ENCODE peak calls at places on chromosome 6, in ten cellular contexts. G is stimulated activated CD8-positive, alpha-beta memory T cell treated with anti-CD3 and anti-CD28 coated beads, Interleukin-2, amount 100 ng/mL, for 48 hours; V is fibroblast of mammary gland; H is T-helper 2 cell; Q is BJ; R is stimulated activated naive CD8-positive, alpha-beta T cell treated with anti-CD3 and anti-CD28 coated beads, Interleukin-15, amount 100 ng/mL, for 72 hours; T is effector CD8-positive, alpha-beta T cell; E is GOT3; Z is heart right ventricle; I is stimulated activated naive B cell treated with anti-CD40 and anti-IgM and Interleukin-4, amounts not matched to agents 10 μg/mL and 1 μg/mL and 100 μg/mL, for 72 hours. S is an unnamed sample.

GRCh38 chr6:30893001-30893591 is 8.8 kb downstream of the DDR1 start:
- DNase-seq in G (no peak), V (no peak), H (no peak), Q (no peak), R (no peak), T (no peak), E (no peak), Z (no peak), I (no peak), S (no peak)

GRCh38 chr6:2714359-2714895 is 36.3 kb downstream of the MYLK4 start:
- DNase-seq in G (no peak), V (peak), H (no peak), Q (peak), R (no peak), T (no peak), E (no peak), Z (no peak), I (no peak), S (no peak)

GRCh38 chr6:41767112-41767946 is 12.4 kb downstream of the FRS3 start:
- DNase-seq in G (no peak), V (peak), H (no peak), Q (peak), R (no peak), T (no peak), E (peak), Z (no peak), I (no peak), S (no peak)

GRCh38 chr6:147099974-147100373 is 104.2 kb upstream of the STXBP5 start:
- DNase-seq in G (no peak), V (peak), H (no peak), Q (peak), R (no peak), T (no peak), E (no peak), Z (no peak), I (no peak), S (no peak)

GRCh38 chr6:13038315-13039261 is 289.7 kb downstream of the TBC1D7 start:
- DNase-seq in G (no peak), V (peak), H (no peak), Q (no peak), R (no peak), T (no peak), E (no peak), Z (no peak), I (no peak), S (no peak)

GRCh38 chr6:104603108-104603745 is 256.5 kb downstream of the HACE1 start:
- DNase-seq in G (no peak), V (no peak), H (no peak), Q (no peak), R (no peak), T (no peak), E (no peak), Z (no peak), I (no peak), S (no peak)

GRCh38 chr6:20261685-20262084 is 49.4 kb upstream of the MBOAT1 start:
- DNase-seq in G (no peak), V (no peak), H (no peak), Q (no peak), R (no peak), T (no peak), E (no peak), Z (no peak), I (no peak), S (no peak)

GRCh38 chr6:84777888-84778287 is 13.5 kb upstream of the TBX18 start:
- DNase-seq in G (no peak), V (peak), H (no peak), Q (peak), R (no peak), T (no peak), E (no peak), Z (no peak), I (no peak), S (no peak)

GRCh38 chr6:153015094-153015645 is 12.7 kb upstream of the MTRF1L start:
- DNase-seq in G (no peak), V (no peak), H (no peak), Q (no peak), R (no peak), T (no peak), E (no peak), Z (no peak), I (no peak), S (no peak)

GRCh38 chr6:122998403-122998965 is 2.4 kb downstream of the CLVS2 start:
- DNase-seq in G (no peak), V (no peak), H (no peak), Q (no peak), R (no peak), T (no peak), E (no peak), Z (no peak), I (no peak), S (no peak)

GRCh38 chr6:44128020-44128917 is 915 bp downstream of the TMEM63B start:
- DNase-seq in G (no peak), V (peak), H (no peak), Q (no peak), R (peak), T (peak), E (no peak), Z (peak), I (no peak), S (no peak)

GRCh38 chr6:85405175-85405852 is 44.6 kb upstream of the NT5E start:
- DNase-seq in G (no peak), V (peak), H (no peak), Q (no peak), R (no peak), T (no peak), E (no peak), Z (no peak), I (no peak), S (no peak)

GRCh38 chr6:34276881-34277762 is 28.3 kb upstream of the SMIM29 start:
- DNase-seq in G (no peak), V (no peak), H (no peak), Q (no peak), R (no peak), T (no peak), E (no peak), Z (no peak), I (no peak), S (no peak)

GRCh38 chr6:106119526-106119925 is 33.4 kb downstream of the PRDM1 start:
- DNase-seq in G (no peak), V (no peak), H (no peak), Q (no peak), R (no peak), T (no peak), E (no peak), Z (no peak), I (no peak), S (no peak)

GRCh38 chr6:155171747-155172191 is 92.0 kb upstream of the CLDN20 start:
- DNase-seq in G (no peak), V (peak), H (no peak), Q (no peak), R (no peak), T (no peak), E (no peak), Z (no peak), I (no peak), S (no peak)

GRCh38 chr6:6724319-6725119 is 136.0 kb downstream of the LY86 start:
- DNase-seq in G (peak), V (peak), H (peak), Q (no peak), R (peak), T (peak), E (no peak), Z (peak), I (peak), S (no peak)

GRCh38 chr6:18632670-18633410 is 245.7 kb downstream of the RNF144B start:
- DNase-seq in G (no peak), V (peak), H (no peak), Q (no peak), R (no peak), T (no peak), E (no peak), Z (no peak), I (no peak), S (no peak)

GRCh38 chr6:55869731-55870130 is 5.7 kb downstream of the BMP5 start:
- DNase-seq in G (no peak), V (no peak), H (no peak), Q (no peak), R (no peak), T (no peak), E (no peak), Z (no peak), I (no peak), S (no peak)

GRCh38 chr6:168371635-168371988 is 52.0 kb upstream of the DACT2 start:
- DNase-seq in G (no peak), V (no peak), H (no peak), Q (no peak), R (no peak), T (no peak), E (no peak), Z (no peak), I (no peak), S (no peak)

GRCh38 chr6:93177918-93178317 is 241.4 kb downstream of the EPHA7 start:
- DNase-seq in G (no peak), V (no peak), H (no peak), Q (no peak), R (no peak), T (no peak), E (no peak), Z (no peak), I (no peak), S (no peak)

GRCh38 chr6:169326067-169326799 is 72.6 kb upstream of the THBS2 start:
- DNase-seq in G (no peak), V (peak), H (no peak), Q (no peak), R (no peak), T (no peak), E (no peak), Z (no peak), I (no peak), S (no peak)

GRCh38 chr6:20013485-20013884 is 176.3 kb downstream of the ID4 start:
- DNase-seq in G (no peak), V (no peak), H (no peak), Q (no peak), R (no peak), T (no peak), E (no peak), Z (no peak), I (no peak), S (no peak)

GRCh38 chr6:15522856-15523529 is 139.8 kb downstream of the DTNBP1 start:
- DNase-seq in G (no peak), V (no peak), H (no peak), Q (no peak), R (no peak), T (no peak), E (no peak), Z (no peak), I (no peak), S (no peak)

GRCh38 chr6:50994026-50994720 is 175.5 kb downstream of the TFAP2B start:
- DNase-seq in G (no peak), V (no peak), H (no peak), Q (no peak), R (no peak), T (no peak), E (no peak), Z (no peak), I (no peak), S (no peak)

GRCh38 chr6:859936-860335 is 167.0 kb upstream of the EXOC2 start:
- DNase-seq in G (no peak), V (no peak), H (no peak), Q (no peak), R (no peak), T (no peak), E (no peak), Z (no peak), I (no peak), S (no peak)

GRCh38 chr6:164013480-164014208 is 599.1 kb downstream of the QKI start:
- DNase-seq in G (no peak), V (no peak), H (no peak), Q (no peak), R (no peak), T (no peak), E (no peak), Z (no peak), I (no peak), S (no peak)

GRCh38 chr6:150282806-150283205 is 86.0 kb upstream of the IYD start:
- DNase-seq in G (no peak), V (peak), H (no peak), Q (no peak), R (no peak), T (no peak), E (no peak), Z (no peak), I (no peak), S (no peak)

GRCh38 chr6:33177552-33178446 is 14.5 kb downstream of the COL11A2 start:
- DNase-seq in G (no peak), V (no peak), H (no peak), Q (no peak), R (no peak), T (no peak), E (no peak), Z (no peak), I (no peak), S (no peak)

GRCh38 chr6:158408552-158409130 is 96.4 kb downstream of the TULP4 start:
- DNase-seq in G (no peak), V (peak), H (no peak), Q (peak), R (no peak), T (no peak), E (no peak), Z (peak), I (no peak), S (no peak)

GRCh38 chr6:44697333-44697732 is 309.8 kb downstream of the CDC5L start:
- DNase-seq in G (no peak), V (no peak), H (no peak), Q (no peak), R (no peak), T (no peak), E (no peak), Z (no peak), I (no peak), S (no peak)

GRCh38 chr6:104575536-104575935 is 284.2 kb downstream of the HACE1 start:
- DNase-seq in G (no peak), V (no peak), H (no peak), Q (no peak), R (no peak), T (no peak), E (no peak), Z (no peak), I (no peak), S (no peak)

GRCh38 chr6:163860194-163861081 is 445.9 kb downstream of the QKI start:
- DNase-seq in G (no peak), V (peak), H (no peak), Q (peak), R (no peak), T (no peak), E (no peak), Z (peak), I (no peak), S (no peak)

GRCh38 chr6:132130530-132131298 is 179.5 kb upstream of the CCN2 start:
- DNase-seq in G (no peak), V (peak), H (no peak), Q (peak), R (no peak), T (no peak), E (no peak), Z (peak), I (no peak), S (no peak)

GRCh38 chr6:15553031-15553430 is 109.8 kb downstream of the DTNBP1 start:
- DNase-seq in G (no peak), V (no peak), H (no peak), Q (no peak), R (no peak), T (no peak), E (no peak), Z (no peak), I (no peak), S (no peak)

GRCh38 chr6:12749531-12750379 is 33.2 kb downstream of the PHACTR1 start:
- DNase-seq in G (no peak), V (no peak), H (no peak), Q (no peak), R (no peak), T (no peak), E (no peak), Z (peak), I (no peak), S (no peak)

GRCh38 chr6:15698474-15698873 is 35.6 kb upstream of the DTNBP1 start:
- DNase-seq in G (no peak), V (no peak), H (no peak), Q (no peak), R (no peak), T (no peak), E (no peak), Z (no peak), I (no peak), S (no peak)

GRCh38 chr6:163670283-163670682 is 255.8 kb downstream of the QKI start:
- DNase-seq in G (no peak), V (no peak), H (no peak), Q (no peak), R (no peak), T (no peak), E (no peak), Z (no peak), I (no peak), S (no peak)

S was measured in NK-92 treated with Interleukin-12 subunit alpha and Interleukin-12 subunit beta, amount 100 ng/mL, for 24 hours.